ENCODE peak calls at places on chromosome 15, in seven cellular contexts. One of them, this sample, is unnamed.

GRCh38 chr15:32919749-32920414 is 202.1 kb downstream of the GREM1 start:
- DNase-seq in GM12878: no peak
- DNase-seq in K562: no peak
- DNase-seq in HepG2: no peak
- DNase-seq in SK-N-SH: no peak
- DNase-seq in GM12891: no peak
- DNase-seq in H1: no peak
- DNase-seq in this sample: no peak

GRCh38 chr15:74381481-74381880 is 14.0 kb upstream of the CYP11A1 start:
- DNase-seq in GM12878: no peak
- DNase-seq in H1: no peak
- DNase-seq in SK-N-SH: no peak
- DNase-seq in K562: no peak
- DNase-seq in HepG2: no peak
- DNase-seq in GM12891: no peak
- DNase-seq in this sample: no peak

GRCh38 chr15:100334456-100334855 is 7.3 kb downstream of the ADAMTS17 start:
- DNase-seq in K562: no peak
- DNase-seq in GM12878: no peak
- DNase-seq in SK-N-SH: no peak
- DNase-seq in H1: no peak
- DNase-seq in HepG2: no peak
- DNase-seq in GM12891: no peak
- DNase-seq in this sample: no peak

GRCh38 chr15:96330450-96331140 is at the start of gene NR2F2:
- DNase-seq in H1: peak
- DNase-seq in GM12878: peak
- DNase-seq in K562: peak
- DNase-seq in HepG2: peak
- DNase-seq in GM12891: peak
- DNase-seq in SK-N-SH: peak
- DNase-seq in this sample: peak

GRCh38 chr15:40960926-40961325 is 7.7 kb downstream of the CHAC1 start:
- DNase-seq in HepG2: no peak
- DNase-seq in K562: no peak
- DNase-seq in H1: no peak
- DNase-seq in GM12878: no peak
- DNase-seq in GM12891: no peak
- DNase-seq in SK-N-SH: no peak
- DNase-seq in this sample: no peak

GRCh38 chr15:81338422-81339007 is 14.6 kb upstream of the STARD5 start:
- DNase-seq in HepG2: no peak
- DNase-seq in H1: peak
- DNase-seq in SK-N-SH: no peak
- DNase-seq in GM12878: no peak
- DNase-seq in GM12891: no peak
- DNase-seq in K562: no peak
- DNase-seq in this sample: no peak

GRCh38 chr15:68262514-68263356 is 14.8 kb upstream of the FEM1B start:
- DNase-seq in K562: no peak
- DNase-seq in GM12891: no peak
- DNase-seq in GM12878: no peak
- DNase-seq in SK-N-SH: no peak
- DNase-seq in H1: no peak
- DNase-seq in HepG2: no peak
- DNase-seq in this sample: no peak

GRCh38 chr15:59338414-59338813 is 34.3 kb downstream of the MYO1E start:
- DNase-seq in H1: no peak
- DNase-seq in GM12891: no peak
- DNase-seq in GM12878: no peak
- DNase-seq in K562: no peak
- DNase-seq in SK-N-SH: no peak
- DNase-seq in HepG2: no peak
- DNase-seq in this sample: no peak

GRCh38 chr15:93121994-93122910 is 33.2 kb upstream of the RGMA start:
- DNase-seq in GM12891: no peak
- DNase-seq in H1: no peak
- DNase-seq in K562: no peak
- DNase-seq in HepG2: no peak
- DNase-seq in SK-N-SH: no peak
- DNase-seq in GM12878: no peak
- DNase-seq in this sample: no peak

GRCh38 chr15:65370885-65371284 is 6.9 kb downstream of the IGDCC3 start:
- DNase-seq in GM12891: no peak
- DNase-seq in GM12878: no peak
- DNase-seq in H1: no peak
- DNase-seq in HepG2: no peak
- DNase-seq in SK-N-SH: no peak
- DNase-seq in K562: no peak
- DNase-seq in this sample: no peak

GRCh38 chr15:101615986-101616848 is 36.0 kb downstream of the TM2D3 start:
- DNase-seq in GM12878: no peak
- DNase-seq in HepG2: peak
- DNase-seq in H1: peak
- DNase-seq in K562: peak
- DNase-seq in GM12891: no peak
- DNase-seq in SK-N-SH: no peak
- DNase-seq in this sample: no peak

GRCh38 chr15:74032046-74032445 is 37.5 kb downstream of the PML start:
- DNase-seq in K562: no peak
- DNase-seq in HepG2: no peak
- DNase-seq in H1: no peak
- DNase-seq in GM12891: no peak
- DNase-seq in GM12878: no peak
- DNase-seq in SK-N-SH: no peak
- DNase-seq in this sample: no peak

GRCh38 chr15:31004220-31004733 is 12.8 kb upstream of the MTMR10 start:
- DNase-seq in GM12878: peak
- DNase-seq in K562: no peak
- DNase-seq in HepG2: no peak
- DNase-seq in GM12891: peak
- DNase-seq in SK-N-SH: no peak
- DNase-seq in H1: no peak
- DNase-seq in this sample: no peak

GRCh38 chr15:94282269-94283250 is 51.2 kb downstream of the MCTP2 start:
- DNase-seq in GM12891: no peak
- DNase-seq in SK-N-SH: no peak
- DNase-seq in GM12878: no peak
- DNase-seq in HepG2: no peak
- DNase-seq in H1: no peak
- DNase-seq in K562: no peak
- DNase-seq in this sample: no peak

GRCh38 chr15:79942656-79943481 is 28.1 kb downstream of the BCL2A1 start:
- DNase-seq in HepG2: no peak
- DNase-seq in SK-N-SH: no peak
- DNase-seq in K562: no peak
- DNase-seq in H1: no peak
- DNase-seq in GM12891: no peak
- DNase-seq in GM12878: no peak
- DNase-seq in this sample: no peak

GRCh38 chr15:46442196-46442595 is 807.4 kb downstream of the SQOR start:
- DNase-seq in SK-N-SH: peak
- DNase-seq in HepG2: no peak
- DNase-seq in GM12891: no peak
- DNase-seq in H1: no peak
- DNase-seq in K562: no peak
- DNase-seq in GM12878: no peak
- DNase-seq in this sample: no peak

GRCh38 chr15:66834863-66835557 is 133.0 kb downstream of the SMAD6 start:
- DNase-seq in K562: no peak
- DNase-seq in HepG2: no peak
- DNase-seq in SK-N-SH: no peak
- DNase-seq in GM12878: no peak
- DNase-seq in GM12891: no peak
- DNase-seq in H1: peak
- DNase-seq in this sample: no peak

GRCh38 chr15:23572844-23573243 is 7.4 kb downstream of the MKRN3 start:
- DNase-seq in GM12878: no peak
- DNase-seq in K562: no peak
- DNase-seq in H1: no peak
- DNase-seq in HepG2: no peak
- DNase-seq in GM12891: no peak
- DNase-seq in SK-N-SH: no peak
- DNase-seq in this sample: no peak

GRCh38 chr15:81530271-81530670 is 156.3 kb upstream of the TMC3 start:
- DNase-seq in GM12891: no peak
- DNase-seq in SK-N-SH: no peak
- DNase-seq in HepG2: no peak
- DNase-seq in GM12878: no peak
- DNase-seq in H1: no peak
- DNase-seq in K562: no peak
- DNase-seq in this sample: no peak

GRCh38 chr15:76994001-76994400 is 925 bp upstream of the PSTPIP1 start:
- DNase-seq in GM12878: no peak
- DNase-seq in H1: no peak
- DNase-seq in K562: no peak
- DNase-seq in GM12891: no peak
- DNase-seq in HepG2: no peak
- DNase-seq in SK-N-SH: peak
- DNase-seq in this sample: no peak

GRCh38 chr15:41790756-41791546 is 16.7 kb downstream of the MAPKBP1 start:
- DNase-seq in SK-N-SH: no peak
- DNase-seq in K562: peak
- DNase-seq in H1: no peak
- DNase-seq in GM12878: no peak
- DNase-seq in HepG2: peak
- DNase-seq in GM12891: no peak
- DNase-seq in this sample: no peak

GRCh38 chr15:79091204-79091867 is 756 bp upstream of the RASGRF1 start:
- DNase-seq in H1: peak
- DNase-seq in SK-N-SH: peak
- DNase-seq in K562: no peak
- DNase-seq in GM12891: peak
- DNase-seq in GM12878: no peak
- DNase-seq in HepG2: no peak
- DNase-seq in this sample: no peak

GRCh38 chr15:45549831-45550230 is 27.3 kb upstream of the SLC30A4 start:
- DNase-seq in H1: no peak
- DNase-seq in SK-N-SH: no peak
- DNase-seq in GM12878: no peak
- DNase-seq in HepG2: no peak
- DNase-seq in GM12891: no peak
- DNase-seq in K562: no peak
- DNase-seq in this sample: no peak

GRCh38 chr15:88243895-88244787 is 12.4 kb downstream of the NTRK3 start:
- DNase-seq in GM12891: peak
- DNase-seq in H1: peak
- DNase-seq in HepG2: peak
- DNase-seq in GM12878: no peak
- DNase-seq in SK-N-SH: peak
- DNase-seq in K562: peak
- DNase-seq in this sample: no peak

GRCh38 chr15:101675015-101675414 is 22.8 kb upstream of the TM2D3 start:
- DNase-seq in GM12878: no peak
- DNase-seq in H1: no peak
- DNase-seq in HepG2: no peak
- DNase-seq in SK-N-SH: no peak
- DNase-seq in GM12891: no peak
- DNase-seq in K562: no peak
- DNase-seq in this sample: no peak

GRCh38 chr15:62901916-62902554 is 140.5 kb upstream of the TPM1 start:
- DNase-seq in H1: no peak
- DNase-seq in GM12891: no peak
- DNase-seq in HepG2: no peak
- DNase-seq in GM12878: no peak
- DNase-seq in SK-N-SH: no peak
- DNase-seq in K562: no peak
- DNase-seq in this sample: no peak
- TF ChIP-seq TAF1 in H1: no peak
- TF ChIP-seq TAF1 in GM12891: no peak
- TF ChIP-seq TAF1 in HepG2: no peak
- TF ChIP-seq TAF1 in GM12878: no peak
- TF ChIP-seq TAF1 in SK-N-SH: no peak
- TF ChIP-seq TAF1 in K562: no peak
- TF ChIP-seq TAF1 in this sample: no peak

GRCh38 chr15:29820802-29821160 is 1.5 kb downstream of the TJP1 start:
- DNase-seq in SK-N-SH: no peak
- DNase-seq in HepG2: no peak
- DNase-seq in GM12878: no peak
- DNase-seq in K562: no peak
- DNase-seq in H1: no peak
- DNase-seq in GM12891: no peak
- DNase-seq in this sample: no peak

GRCh38 chr15:29819979-29820801 is 2.1 kb downstream of the TJP1 start:
- DNase-seq in SK-N-SH: no peak
- DNase-seq in GM12891: no peak
- DNase-seq in GM12878: no peak
- DNase-seq in K562: no peak
- DNase-seq in H1: no peak
- DNase-seq in HepG2: no peak
- DNase-seq in this sample: no peak

GRCh38 chr15:29821416-29822099 is 710 bp downstream of the TJP1 start:
- DNase-seq in K562: peak
- DNase-seq in SK-N-SH: peak
- DNase-seq in GM12878: no peak
- DNase-seq in HepG2: peak
- DNase-seq in H1: peak
- DNase-seq in GM12891: no peak
- DNase-seq in this sample: no peak

GRCh38 chr15:29822685-29823459 is 604 bp upstream of the TJP1 start:
- DNase-seq in SK-N-SH: no peak
- DNase-seq in GM12891: no peak
- DNase-seq in HepG2: peak
- DNase-seq in K562: no peak
- DNase-seq in H1: no peak
- DNase-seq in GM12878: no peak
- DNase-seq in this sample: no peak

GRCh38 chr15:29822100-29822684 is at the start of gene TJP1:
- DNase-seq in SK-N-SH: peak
- DNase-seq in K562: peak
- DNase-seq in HepG2: peak
- DNase-seq in H1: peak
- DNase-seq in GM12891: no peak
- DNase-seq in GM12878: no peak
- DNase-seq in this sample: no peak
- TF ChIP-seq POLR2AphosphoS5 in SK-N-SH: peak
- TF ChIP-seq POLR2AphosphoS5 in K562: peak
- TF ChIP-seq POLR2AphosphoS5 in HepG2: peak
- TF ChIP-seq POLR2AphosphoS5 in H1: peak
- TF ChIP-seq POLR2AphosphoS5 in GM12891: no peak
- TF ChIP-seq POLR2AphosphoS5 in GM12878: no peak
- TF ChIP-seq POLR2AphosphoS5 in this sample: no peak

GRCh38 chr15:90059208-90059985 is 42.9 kb downstream of the IDH2 start:
- DNase-seq in GM12878: peak
- DNase-seq in K562: peak
- DNase-seq in H1: peak
- DNase-seq in HepG2: peak
- DNase-seq in SK-N-SH: no peak
- DNase-seq in GM12891: peak
- DNase-seq in this sample: peak
- TF ChIP-seq TAF1 in GM12878: peak
- TF ChIP-seq TAF1 in K562: no peak
- TF ChIP-seq TAF1 in H1: peak
- TF ChIP-seq TAF1 in HepG2: no peak
- TF ChIP-seq TAF1 in SK-N-SH: no peak
- TF ChIP-seq TAF1 in GM12891: peak
- TF ChIP-seq TAF1 in this sample: no peak

DNA sequence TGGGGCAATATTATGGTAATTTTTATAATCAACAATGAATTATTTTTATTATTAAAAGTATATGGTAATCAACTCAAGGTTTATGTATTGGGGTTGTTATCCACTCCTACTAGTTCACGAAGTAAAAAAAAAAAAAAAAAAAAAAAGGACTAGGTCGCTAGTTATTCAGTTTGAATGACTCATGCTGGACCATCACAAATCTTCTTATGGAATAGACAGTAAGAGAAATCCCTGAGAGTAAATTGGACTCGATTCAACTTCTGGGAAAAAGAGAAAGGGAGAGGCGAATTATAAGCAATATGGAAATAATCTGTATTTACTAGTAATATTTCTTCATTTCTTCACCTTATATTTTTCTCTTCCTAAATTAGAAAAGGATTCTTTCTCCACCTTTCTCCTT is 2.0 kb downstream of the MYEF2 start:
- DNase-seq in GM12878: no peak
- DNase-seq in SK-N-SH: no peak
- DNase-seq in GM12891: no peak
- DNase-seq in K562: no peak
- DNase-seq in HepG2: no peak
- DNase-seq in H1: no peak
- DNase-seq in this sample: no peak
- TF ChIP-seq POLR2AphosphoS5 in GM12878: no peak
- TF ChIP-seq POLR2AphosphoS5 in SK-N-SH: no peak
- TF ChIP-seq POLR2AphosphoS5 in GM12891: no peak
- TF ChIP-seq POLR2AphosphoS5 in K562: no peak
- TF ChIP-seq POLR2AphosphoS5 in HepG2: no peak
- TF ChIP-seq POLR2AphosphoS5 in H1: no peak
- TF ChIP-seq POLR2AphosphoS5 in this sample: no peak